ENCODE peak calls at places on chromosomes 4 and X, in seven cellular contexts. Y is brain microvascular endothelial cell; A is GM23338; S is Karpas-422; C is psoas muscle; E is naive thymus-derived CD4-positive, alpha-beta T cell; K is GM23248. Z is an unnamed sample.

GRCh38 chrX:103779156-103779555 is 2.5 kb downstream of the PLP1 start:
- DNase-seq in S (no peak), K (peak; percentile 29), C (no peak), E (no peak), Y (peak; percentile 29), A (no peak), Z (no peak)

GRCh38 chr4:158161561-158162354 is 11.1 kb downstream of the GASK1B start:
- DNase-seq in C (peak; percentile 25), S (no peak), E (no peak), Y (peak; percentile 96), A (no peak), K (peak; percentile 88), Z (no peak)

GRCh38 chr4:78437608-78438088 is 113.9 kb upstream of the ANXA3 start:
- DNase-seq in E (no peak), A (no peak), K (peak; percentile 62), Y (no peak), C (no peak), S (no peak), Z (no peak)

GRCh38 chr4:37244583-37245390 is at the start of gene NWD2:
- DNase-seq in E (no peak), A (peak; percentile 55), K (peak; percentile 25), C (no peak), Y (no peak), S (no peak), Z (no peak)

GRCh38 chr4:152820073-152820472 is 40.3 kb downstream of the ARFIP1 start:
- DNase-seq in A (no peak), K (no peak), E (no peak), C (no peak), Y (no peak), S (no peak), Z (no peak)

GRCh38 chr4:105551968-105552746 is at the start of gene ARHGEF38:
- DNase-seq in S (no peak), A (peak; percentile 59), C (no peak), Y (peak; percentile 17), E (no peak), K (peak; percentile 20), Z (no peak)

GRCh38 chr4:70703695-70704332 is 15.5 kb downstream of the UTP3 start:
- DNase-seq in S (no peak), A (peak; percentile 41), E (no peak), C (no peak), Y (peak; percentile 21), K (peak; percentile 80), Z (no peak)

GRCh38 chr4:144715230-144715629 is 69.3 kb downstream of the HHIP start:
- DNase-seq in K (no peak), C (no peak), Y (no peak), A (no peak), E (no peak), S (peak; percentile 44), Z (no peak)

GRCh38 chr4:184473515-184474260 is 662 bp downstream of the IRF2 start:
- DNase-seq in A (peak; percentile 61), K (peak; percentile 70), E (peak; percentile 23), S (peak; percentile 72), Y (peak; percentile 19), C (peak; percentile 42), Z (peak; percentile 25)

GRCh38 chr4:54093609-54094240 is 6.2 kb upstream of the GSX2 start:
- DNase-seq in S (no peak), E (no peak), K (no peak), Y (no peak), A (peak; percentile 85), C (no peak), Z (no peak)

GRCh38 chr4:5703831-5704230 is 4.5 kb downstream of the EVC2 start:
- DNase-seq in S (no peak), K (no peak), C (no peak), A (no peak), E (no peak), Y (no peak), Z (no peak)

GRCh38 chrX:12137982-12138365 is 299 bp upstream of the FRMPD4 start:
- DNase-seq in K (no peak), E (no peak), A (peak; percentile 45), C (no peak), Y (no peak), S (no peak), Z (no peak)

GRCh38 chrX:7603387-7603786 is 239.6 kb upstream of the VCX start:
- DNase-seq in A (no peak), S (no peak), C (no peak), Y (no peak), E (no peak), K (no peak), Z (no peak)

GRCh38 chrX:118383120-118383519 is 37.2 kb downstream of the WDR44 start:
- DNase-seq in C (no peak), S (no peak), E (no peak), A (no peak), Y (no peak), K (peak; percentile 45), Z (no peak)

GRCh38 chr4:2339458-2340271 is 77.8 kb upstream of the MXD4 start:
- DNase-seq in Y (no peak), C (no peak), S (no peak), A (no peak), E (no peak), K (no peak), Z (no peak)

GRCh38 chrX:7378406-7378805 is 230.5 kb upstream of the PUDP start:
- DNase-seq in S (no peak), C (no peak), K (no peak), Y (no peak), A (no peak), E (no peak), Z (no peak)

GRCh38 chrX:27599928-27600327 is 9.8 kb downstream of the DCAF8L2 start:
- DNase-seq in A (no peak), E (no peak), S (no peak), Y (no peak), C (no peak), K (peak; percentile 0), Z (no peak)

GRCh38 chr4:56641494-56642051 is 39.5 kb downstream of the HOPX start:
- DNase-seq in A (no peak), K (peak; percentile 92), S (no peak), C (no peak), E (no peak), Y (peak; percentile 81), Z (no peak)

GRCh38 chr4:46508216-46508615 is 118.3 kb upstream of the GABRA2 start:
- DNase-seq in S (no peak), Y (no peak), E (no peak), K (no peak), A (no peak), C (no peak), Z (no peak)

DNA sequence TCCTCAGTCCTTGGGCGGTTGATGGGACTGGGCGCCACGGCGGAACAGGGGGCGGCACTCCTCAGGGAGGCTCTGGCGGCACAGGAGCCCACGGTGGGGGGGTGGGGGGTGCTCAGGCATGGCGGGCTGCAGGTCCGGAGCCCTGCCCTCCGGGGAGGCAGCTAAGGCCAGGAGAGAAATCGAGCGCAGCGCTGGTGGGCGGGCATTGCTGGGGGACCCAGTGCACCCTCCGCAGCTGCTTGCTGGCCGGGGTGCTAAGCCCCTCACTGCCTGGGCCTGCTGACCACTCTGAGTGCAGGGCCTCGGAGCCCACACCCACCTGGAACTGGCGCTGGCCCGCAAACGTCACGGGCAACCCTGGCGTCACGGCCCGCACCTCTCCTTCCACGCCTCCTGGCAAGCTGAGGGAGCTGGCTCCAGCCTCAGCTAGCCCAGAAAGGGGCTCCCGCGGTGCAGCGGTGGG is 164.9 kb upstream of the AGA start:
- DNase-seq in S (no peak), C (no peak), Y (no peak), K (no peak), A (no peak), E (no peak), Z (no peak)
- H3K27ac ChIP-seq in S (no peak overlapping the region), C (no peak overlapping the region), Y (no peak overlapping the region), K (no peak overlapping the region), A (no peak overlapping the region), E (no peak overlapping the region), Z (no peak overlapping the region)

GRCh38 chr4:65669981-65670330 is 333 bp downstream of the EPHA5 start:
- DNase-seq in Y (no peak), K (no peak), C (no peak), A (no peak), S (no peak), E (no peak), Z (no peak)
- H3K27ac ChIP-seq in Y (peak overlapping the region; percentile 62), K (no peak overlapping the region), C (no peak overlapping the region), A (no peak overlapping the region), S (no peak overlapping the region), E (no peak overlapping the region), Z (no peak overlapping the region)

DNA sequence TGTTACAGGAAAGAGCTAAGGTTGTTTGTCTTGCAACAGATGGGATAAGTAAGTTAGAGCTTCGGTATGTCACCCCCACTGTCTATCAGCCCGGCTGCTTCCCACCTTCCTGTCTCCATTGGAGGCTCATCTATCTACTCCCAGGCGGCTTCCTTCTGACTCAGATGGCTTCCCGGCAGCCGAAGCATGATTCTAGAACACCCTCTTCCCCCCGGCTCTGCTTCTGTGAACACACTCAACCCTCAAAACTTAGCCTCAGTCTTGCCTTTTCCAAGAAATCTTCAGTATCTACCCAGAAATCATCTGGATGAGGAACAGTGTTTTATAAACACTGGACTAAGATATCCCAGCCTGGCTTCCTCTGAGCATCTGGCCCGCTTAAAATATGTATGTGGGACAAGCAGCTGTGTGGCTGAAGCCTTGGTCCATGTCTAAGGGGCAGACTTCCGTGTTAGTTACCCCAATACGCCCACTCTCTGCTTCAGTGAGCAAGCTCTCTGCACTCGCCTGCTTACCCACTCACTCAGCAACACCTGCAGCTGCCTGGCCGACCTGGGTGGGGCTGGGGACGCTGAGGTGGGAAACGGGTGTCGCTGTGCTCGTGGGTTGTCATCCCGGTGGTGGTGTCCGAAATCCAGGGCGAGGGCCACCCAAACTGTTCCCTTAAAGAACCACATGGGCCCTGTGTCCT is 12.0 kb upstream of the SLC2A9 start:
- DNase-seq in S (no peak), K (peak; percentile 91), Y (peak; percentile 87), A (no peak), C (peak; percentile 66), E (no peak), Z (no peak)
- H3K27ac ChIP-seq in S (no peak overlapping the region), K (peak overlapping the region; percentile 84), Y (peak overlapping the region; percentile 87), A (no peak overlapping the region), C (peak overlapping the region; percentile 78), E (no peak overlapping the region), Z (no peak overlapping the region)

DNA sequence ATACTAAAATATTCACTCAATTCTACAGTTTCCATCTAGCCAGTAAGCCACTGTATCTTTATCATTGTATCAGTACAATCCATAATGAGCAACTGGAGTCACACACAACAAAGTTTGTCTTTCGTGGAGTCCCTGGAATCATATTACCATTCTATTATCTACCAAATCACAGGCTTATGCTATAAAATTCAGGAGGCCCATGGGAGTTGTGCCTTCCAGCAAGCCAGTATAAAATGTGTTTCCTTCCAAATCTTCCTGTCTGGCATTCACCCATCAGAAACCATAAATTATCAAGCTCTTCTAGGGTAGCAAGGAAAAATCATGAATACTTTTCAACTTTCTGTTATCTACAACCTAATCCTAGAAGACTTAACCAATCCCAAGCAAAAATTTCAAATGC is 1383.3 kb upstream of the PCDH7 start:
- DNase-seq in A (no peak), S (no peak), E (no peak), Y (no peak), C (no peak), K (no peak), Z (no peak)
- H3K27ac ChIP-seq in A (no peak overlapping the region), S (no peak overlapping the region), E (no peak overlapping the region), Y (no peak overlapping the region), C (no peak overlapping the region), K (no peak overlapping the region), Z (no peak overlapping the region)

GRCh38 chrX:21975242-21975641 is 34.7 kb downstream of the SMS start:
- DNase-seq in C (no peak), S (no peak), K (no peak), Y (no peak), A (no peak), E (no peak), Z (no peak)
- H3K27ac ChIP-seq in C (no peak overlapping the region), S (no peak overlapping the region), K (no peak overlapping the region), Y (no peak overlapping the region), A (no peak overlapping the region), E (no peak overlapping the region), Z (no peak overlapping the region)